ENCODE peak calls at places on chromosomes 1 and 21, in eight cellular contexts. E, N, A, I, B, T, W and Q are unnamed samples.
A peak's percentile ranks its signal among the peaks of the same experiment; 100 is the strongest.

GRCh38 chr21:35457097-35457496 is 408.0 kb upstream of the RUNX1 start:
- ATAC-seq in A (no peak), T (no peak), E (no peak), W (no peak), B (no peak), N (no peak), I (no peak), Q (no peak)

GRCh38 chr1:84145051-84145450 is 980 bp downstream of the PRKACB start:
- ATAC-seq in W (no peak), T (peak; percentile 37), B (no peak), A (no peak), I (no peak), E (peak; percentile 67), N (no peak), Q (peak; percentile 13)

GRCh38 chr1:24933468-24933867 is 3.4 kb upstream of the RUNX3 start:
- ATAC-seq in W (no peak), A (no peak), B (no peak), I (no peak), E (no peak), N (no peak), T (no peak), Q (no peak)

GRCh38 chr1:4585216-4585615 is 69.2 kb upstream of the AJAP1 start:
- ATAC-seq in W (no peak), T (peak; percentile 36), I (no peak), A (peak; percentile 34), N (peak; percentile 46), E (no peak), B (no peak), Q (no peak)

GRCh38 chr1:22848374-22848773 is 124.3 kb downstream of the LACTBL1 start:
- ATAC-seq in I (no peak), B (no peak), N (no peak), A (no peak), T (no peak), E (no peak), W (no peak), Q (no peak)

GRCh38 chr1:61436491-61437120 is 288.3 kb downstream of the TM2D1 start:
- ATAC-seq in T (no peak), I (peak; percentile 62), N (peak; percentile 90), A (no peak), E (peak; percentile 15), W (peak; percentile 72), B (no peak), Q (no peak)

GRCh38 chr1:8097077-8097799 is 71.1 kb upstream of the ERRFI1 start:
- ATAC-seq in B (peak; percentile 90), T (peak; percentile 97), I (no peak), A (peak; percentile 96), W (peak; percentile 73), N (peak; percentile 38), E (peak; percentile 81), Q (peak; percentile 95)

GRCh38 chr1:12005488-12006166 is 13.7 kb upstream of the MIIP start:
- ATAC-seq in N (peak; percentile 4), A (no peak), I (no peak), E (no peak), B (no peak), T (no peak), W (no peak), Q (no peak)

GRCh38 chr1:204266504-204267034 is 52.8 kb upstream of the GOLT1A start:
- ATAC-seq in I (no peak), A (no peak), W (no peak), E (peak; percentile 96), B (peak; percentile 28), T (no peak), N (peak; percentile 25), Q (no peak)

GRCh38 chr1:79790950-79791349 is 784.4 kb upstream of the ADGRL4 start:
- ATAC-seq in B (no peak), E (no peak), A (no peak), T (no peak), I (no peak), W (no peak), N (no peak), Q (no peak)

GRCh38 chr1:67317803-67318202 is 10.1 kb downstream of the IL12RB2 start:
- ATAC-seq in W (no peak), B (no peak), T (peak; percentile 69), I (no peak), N (no peak), E (no peak), A (no peak), Q (peak; percentile 46)

GRCh38 chr1:25478633-25479032 is 47.9 kb downstream of the MACO1 start:
- ATAC-seq in T (no peak), B (no peak), I (no peak), E (no peak), A (no peak), N (no peak), W (no peak), Q (no peak)

GRCh38 chr1:190858140-190858539 is 380.5 kb upstream of the BRINP3 start:
- ATAC-seq in A (no peak), E (no peak), N (no peak), T (no peak), B (no peak), I (peak; percentile 55), W (no peak), Q (no peak)

GRCh38 chr21:32301596-32301995 is 2.9 kb downstream of the MRAP start:
- ATAC-seq in N (no peak), W (no peak), A (no peak), I (no peak), E (no peak), T (no peak), B (no peak), Q (no peak)

GRCh38 chr21:35340273-35340672 is 291.2 kb upstream of the RUNX1 start:
- ATAC-seq in E (peak; percentile 74), T (no peak), I (no peak), A (no peak), N (no peak), W (no peak), B (no peak), Q (no peak)

GRCh38 chr1:27522148-27522859 is 32.3 kb upstream of the WASF2 start:
- ATAC-seq in W (peak; percentile 31), A (peak; percentile 75), N (no peak), E (no peak), B (no peak), T (peak; percentile 53), I (no peak), Q (peak; percentile 64)

GRCh38 chr1:38392866-38393265 is 346.3 kb upstream of the POU3F1 start:
- ATAC-seq in E (no peak), B (no peak), W (no peak), A (no peak), N (no peak), T (no peak), I (no peak), Q (no peak)

GRCh38 chr1:112440574-112440973 is 44.6 kb downstream of the CTTNBP2NL start:
- ATAC-seq in E (no peak), A (no peak), B (no peak), N (no peak), T (no peak), W (no peak), I (no peak), Q (no peak)

GRCh38 chr1:199671684-199672083 is 355.8 kb upstream of the NR5A2 start:
- ATAC-seq in I (no peak), E (no peak), A (no peak), W (no peak), N (no peak), B (no peak), T (no peak), Q (no peak)